ENCODE peak calls at places on chromosomes 12 and 14, in nine cellular contexts. F, N, G, P, I, A, V, D and O are unnamed samples.

GRCh38 chr12:128829870-128830504 is 6.2 kb upstream of the SLC15A4 start:
- DNase-seq in F (peak; percentile 38), N (no peak), G (peak; percentile 47), P (no peak), I (no peak), A (peak; percentile 67), V (no peak), D (peak; percentile 64), O (no peak)

GRCh38 chr12:45010051-45010450 is 40.8 kb downstream of the DBX2 start:
- DNase-seq in F (no peak), N (no peak), G (no peak), P (no peak), I (no peak), A (no peak), V (no peak), D (no peak), O (no peak)

GRCh38 chr12:2853626-2854025 is 3.2 kb downstream of the TEX52 start:
- DNase-seq in F (peak; percentile 76), N (peak; percentile 91), G (peak; percentile 73), P (peak; percentile 28), I (peak; percentile 86), A (peak; percentile 54), V (peak; percentile 88), D (peak; percentile 72), O (peak; percentile 86)

GRCh38 chr14:74867673-74868072 is 8.3 kb downstream of the PROX2 start:
- DNase-seq in F (no peak), N (no peak), G (no peak), P (no peak), I (no peak), A (no peak), V (no peak), D (no peak), O (no peak)

GRCh38 chr12:109544955-109545531 is 28.3 kb downstream of the MMAB start:
- DNase-seq in F (no peak), N (no peak), G (no peak), P (no peak), I (no peak), A (no peak), V (no peak), D (peak; percentile 17), O (peak; percentile 73)

GRCh38 chr14:81991998-81992397 is 458.3 kb upstream of the SEL1L start:
- DNase-seq in F (no peak), N (no peak), G (no peak), P (no peak), I (no peak), A (no peak), V (peak; percentile 21), D (no peak), O (no peak)

GRCh38 chr14:91088585-91088984 is 25.3 kb upstream of the DGLUCY start:
- DNase-seq in F (no peak), N (no peak), G (no peak), P (no peak), I (peak; percentile 21), A (no peak), V (no peak), D (no peak), O (no peak)

GRCh38 chr12:124567035-124567672 is at the start of gene NCOR2:
- DNase-seq in F (no peak), N (peak; percentile 53), G (no peak), P (no peak), I (no peak), A (peak; percentile 79), V (no peak), D (no peak), O (peak; percentile 58)

GRCh38 chr12:97181571-97182265 is 274.7 kb downstream of the NEDD1 start:
- DNase-seq in F (no peak), N (no peak), G (no peak), P (no peak), I (no peak), A (no peak), V (no peak), D (no peak), O (no peak)

GRCh38 chr12:26119391-26119981 is 5.4 kb downstream of the BHLHE41 start:
- DNase-seq in F (no peak), N (no peak), G (no peak), P (peak; percentile 51), I (peak; percentile 32), A (peak; percentile 86), V (peak; percentile 59), D (peak; percentile 44), O (peak; percentile 23)

GRCh38 chr12:72063073-72063472 is 124.4 kb downstream of the TPH2 start:
- DNase-seq in F (no peak), N (no peak), G (no peak), P (no peak), I (no peak), A (no peak), V (no peak), D (no peak), O (no peak)

GRCh38 chr14:45400509-45400908 is 147.5 kb upstream of the MIS18BP1 start:
- DNase-seq in F (no peak), N (no peak), G (no peak), P (no peak), I (no peak), A (no peak), V (no peak), D (no peak), O (no peak)

GRCh38 chr12:118189761-118190181 is 53.8 kb downstream of the PEBP1 start:
- DNase-seq in F (no peak), N (peak; percentile 24), G (no peak), P (no peak), I (peak; percentile 29), A (no peak), V (peak; percentile 54), D (no peak), O (no peak)

GRCh38 chr12:122182887-122183587 is at the start of gene LRRC43:
- DNase-seq in F (peak; percentile 41), N (no peak), G (peak; percentile 47), P (no peak), I (peak; percentile 47), A (peak; percentile 66), V (peak; percentile 67), D (no peak), O (no peak)

DNA sequence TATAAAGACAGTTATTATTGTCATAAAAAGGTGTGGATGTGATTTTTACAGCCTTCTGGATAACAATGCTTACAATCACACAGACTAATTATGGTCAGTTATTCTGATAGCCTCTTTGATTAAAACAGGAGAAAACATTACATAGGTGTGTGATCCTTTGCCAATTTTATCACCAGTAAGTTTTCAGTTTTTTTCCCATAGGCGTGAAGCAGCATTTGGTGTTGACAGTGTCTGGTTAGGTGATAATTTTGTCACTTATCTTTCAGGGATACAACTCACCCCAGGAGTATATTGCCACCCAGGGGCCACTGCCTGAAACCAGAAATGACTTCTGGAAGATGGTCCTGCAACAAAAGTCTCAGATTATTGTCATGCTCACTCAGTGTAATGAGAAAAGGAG is 208.8 kb downstream of the EPS8 start:
- DNase-seq in F (peak; percentile 35), N (no peak), G (no peak), P (no peak), I (no peak), A (no peak), V (no peak), D (no peak), O (no peak)
- TF ChIP-seq POLR2A in F (no peak), N (no peak), G (no peak), P (no peak), I (no peak), A (no peak), V (no peak), D (no peak), O (no peak)

GRCh38 chr12:57089259-57090245 is 638 bp downstream of the NAB2 start:
- DNase-seq in F (peak; percentile 75), N (peak; percentile 80), G (peak; percentile 87), P (no peak), I (peak; percentile 50), A (peak; percentile 93), V (peak; percentile 87), D (peak; percentile 55), O (no peak)

GRCh38 chr12:57085999-57086950 is 2.6 kb upstream of the NAB2 start:
- DNase-seq in F (peak; percentile 58), N (peak; percentile 82), G (peak; percentile 69), P (no peak), I (peak; percentile 65), A (peak; percentile 84), V (peak; percentile 76), D (peak; percentile 47), O (no peak)

GRCh38 chr12:57087689-57088441 is 1.0 kb upstream of the NAB2 start:
- DNase-seq in F (peak; percentile 88), N (peak; percentile 94), G (peak; percentile 93), P (peak; percentile 85), I (peak; percentile 86), A (peak; percentile 98), V (peak; percentile 86), D (peak; percentile 81), O (peak; percentile 62)

GRCh38 chr12:57088442-57089258 is at the start of gene NAB2:
- DNase-seq in F (peak; percentile 96), N (peak; percentile 96), G (peak; percentile 99), P (peak; percentile 85), I (peak; percentile 97), A (peak; percentile 99), V (peak; percentile 96), D (peak; percentile 94), O (peak; percentile 86)

GRCh38 chr12:57086951-57087688 is 1.8 kb upstream of the NAB2 start:
- DNase-seq in F (peak; percentile 89), N (peak; percentile 97), G (peak; percentile 94), P (peak; percentile 77), I (peak; percentile 78), A (peak; percentile 92), V (peak; percentile 92), D (peak; percentile 83), O (peak; percentile 60)
- TF ChIP-seq POLR2A in F (peak; percentile 66), N (peak; percentile 81), G (no peak), P (no peak), I (no peak), A (no peak), V (peak; percentile 55), D (peak; percentile 59), O (peak; percentile 37)

GRCh38 chr14:73491256-73491976 is 683 bp downstream of the RIOX1 start:
- DNase-seq in F (peak; percentile 79), N (peak; percentile 53), G (peak; percentile 71), P (no peak), I (peak; percentile 69), A (peak; percentile 78), V (peak; percentile 54), D (peak; percentile 27), O (peak; percentile 50)
- TF ChIP-seq POLR2A in F (peak; percentile 1), N (no peak), G (no peak), P (no peak), I (peak; percentile 3), A (no peak), V (no peak), D (no peak), O (no peak)

DNA sequence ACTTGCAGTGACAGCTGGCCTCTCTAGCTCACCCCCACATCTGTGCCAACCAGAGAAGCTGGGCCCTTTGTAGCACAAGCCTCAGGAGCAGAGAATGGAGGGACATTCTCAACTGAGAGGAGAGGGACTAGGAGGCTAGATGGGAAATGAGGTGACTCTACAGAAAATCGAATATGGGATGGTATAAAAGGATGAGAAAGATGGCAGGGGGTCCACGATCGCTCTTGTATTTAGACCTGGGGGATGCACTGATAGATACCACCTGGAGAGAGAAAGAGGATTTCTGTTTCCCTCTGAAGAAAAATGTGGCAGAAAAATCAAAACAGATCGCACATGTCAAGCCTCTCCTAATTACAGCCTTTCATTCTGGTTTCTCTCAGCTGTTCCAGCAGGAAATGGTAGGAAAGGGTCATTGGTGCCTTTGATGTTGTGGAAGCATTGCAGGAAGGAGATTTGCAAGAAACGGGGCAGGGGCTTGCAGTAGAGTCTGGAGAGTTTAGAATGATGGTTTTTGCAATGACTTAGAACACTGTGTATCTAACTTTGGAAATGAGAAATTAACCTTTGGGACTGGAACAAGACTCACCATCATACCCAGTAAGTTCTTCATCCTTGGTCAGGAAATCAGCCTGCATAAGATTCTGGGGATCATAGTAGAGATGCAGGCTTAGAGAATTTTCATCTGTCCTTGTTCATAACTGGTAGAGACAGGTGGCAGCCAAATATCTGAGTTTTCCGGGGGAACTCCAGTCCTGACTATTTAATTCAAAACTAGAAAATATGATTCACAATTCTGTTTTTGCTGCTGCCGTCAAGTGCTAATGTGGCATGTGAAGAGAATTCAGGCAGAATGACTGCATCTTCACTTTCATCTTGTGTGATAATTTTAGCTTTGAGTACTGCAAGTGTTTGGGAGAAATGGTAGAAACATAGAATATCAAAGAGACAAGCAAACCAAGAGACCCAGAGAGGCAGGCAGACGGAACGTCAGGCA is 98.8 kb downstream of the DAD1 start:
- DNase-seq in F (no peak), N (no peak), G (no peak), P (no peak), I (no peak), A (no peak), V (no peak), D (no peak), O (no peak)
- TF ChIP-seq POLR2A in F (no peak), N (no peak), G (no peak), P (no peak), I (no peak), A (no peak), V (no peak), D (no peak), O (no peak)